ENCODE peak calls at places on chromosomes 5 and 9, in nine cellular contexts. One of them, this sample, is unnamed.
A peak's percentile ranks its signal among the peaks of the same experiment; 100 is the strongest.

GRCh38 chr5:138651767-138652117 is 76.5 kb upstream of the HSPA9 start:
- DNase-seq in heart left ventricle: no peak
- DNase-seq in adrenal gland: no peak
- DNase-seq in MM.1S: no peak
- DNase-seq in endodermal cell: no peak
- DNase-seq in cardiac muscle cell: no peak
- DNase-seq in astrocyte: no peak
- DNase-seq in CD8-positive, alpha-beta memory T cell: no peak
- DNase-seq in CD4-positive, CD25-positive, alpha-beta regulatory T cell: no peak
- DNase-seq in this sample: no peak

GRCh38 chr9:94600258-94600657 is 6.6 kb upstream of the FBP2 start:
- DNase-seq in CD8-positive, alpha-beta memory T cell: no peak
- DNase-seq in CD4-positive, CD25-positive, alpha-beta regulatory T cell: no peak
- DNase-seq in MM.1S: no peak
- DNase-seq in heart left ventricle: no peak
- DNase-seq in astrocyte: no peak
- DNase-seq in cardiac muscle cell: no peak
- DNase-seq in adrenal gland: no peak
- DNase-seq in endodermal cell: no peak
- DNase-seq in this sample: no peak

GRCh38 chr5:91670565-91670964 is 287.4 kb upstream of the ARRDC3 start:
- DNase-seq in CD8-positive, alpha-beta memory T cell: no peak
- DNase-seq in cardiac muscle cell: peak; percentile 5
- DNase-seq in adrenal gland: no peak
- DNase-seq in astrocyte: no peak
- DNase-seq in endodermal cell: peak; percentile 76
- DNase-seq in MM.1S: no peak
- DNase-seq in heart left ventricle: peak; percentile 26
- DNase-seq in CD4-positive, CD25-positive, alpha-beta regulatory T cell: no peak
- DNase-seq in this sample: no peak

GRCh38 chr9:114799925-114800324 is 5.9 kb downstream of the TNFSF15 start:
- DNase-seq in heart left ventricle: no peak
- DNase-seq in endodermal cell: peak; percentile 69
- DNase-seq in cardiac muscle cell: no peak
- DNase-seq in MM.1S: no peak
- DNase-seq in CD8-positive, alpha-beta memory T cell: no peak
- DNase-seq in astrocyte: no peak
- DNase-seq in CD4-positive, CD25-positive, alpha-beta regulatory T cell: no peak
- DNase-seq in adrenal gland: no peak
- DNase-seq in this sample: no peak

GRCh38 chr5:107705390-107706014 is 34.8 kb upstream of the EFNA5 start:
- DNase-seq in astrocyte: peak; percentile 70
- DNase-seq in adrenal gland: no peak
- DNase-seq in heart left ventricle: no peak
- DNase-seq in CD8-positive, alpha-beta memory T cell: no peak
- DNase-seq in cardiac muscle cell: no peak
- DNase-seq in MM.1S: no peak
- DNase-seq in endodermal cell: no peak
- DNase-seq in CD4-positive, CD25-positive, alpha-beta regulatory T cell: no peak
- DNase-seq in this sample: no peak

GRCh38 chr9:14455243-14455642 is 141.3 kb upstream of the NFIB start:
- DNase-seq in MM.1S: no peak
- DNase-seq in adrenal gland: no peak
- DNase-seq in CD8-positive, alpha-beta memory T cell: no peak
- DNase-seq in CD4-positive, CD25-positive, alpha-beta regulatory T cell: no peak
- DNase-seq in endodermal cell: no peak
- DNase-seq in heart left ventricle: no peak
- DNase-seq in astrocyte: no peak
- DNase-seq in cardiac muscle cell: no peak
- DNase-seq in this sample: no peak

GRCh38 chr5:25393321-25393720 is 748.5 kb upstream of the CDH10 start:
- DNase-seq in cardiac muscle cell: no peak
- DNase-seq in endodermal cell: no peak
- DNase-seq in MM.1S: no peak
- DNase-seq in CD8-positive, alpha-beta memory T cell: no peak
- DNase-seq in adrenal gland: no peak
- DNase-seq in CD4-positive, CD25-positive, alpha-beta regulatory T cell: no peak
- DNase-seq in astrocyte: no peak
- DNase-seq in heart left ventricle: no peak
- DNase-seq in this sample: no peak

GRCh38 chr5:5387789-5388188 is 34.7 kb upstream of the ICE1 start:
- DNase-seq in adrenal gland: no peak
- DNase-seq in MM.1S: no peak
- DNase-seq in cardiac muscle cell: no peak
- DNase-seq in CD4-positive, CD25-positive, alpha-beta regulatory T cell: no peak
- DNase-seq in heart left ventricle: no peak
- DNase-seq in astrocyte: no peak
- DNase-seq in CD8-positive, alpha-beta memory T cell: no peak
- DNase-seq in endodermal cell: no peak
- DNase-seq in this sample: no peak

GRCh38 chr5:151156732-151157402 is 712 bp downstream of the ANXA6 start:
- DNase-seq in heart left ventricle: no peak
- DNase-seq in CD8-positive, alpha-beta memory T cell: no peak
- DNase-seq in endodermal cell: peak; percentile 68
- DNase-seq in adrenal gland: peak; percentile 58
- DNase-seq in astrocyte: no peak
- DNase-seq in CD4-positive, CD25-positive, alpha-beta regulatory T cell: no peak
- DNase-seq in cardiac muscle cell: peak; percentile 40
- DNase-seq in MM.1S: peak; percentile 47
- DNase-seq in this sample: no peak

GRCh38 chr9:123378956-123379660 is 23.1 kb downstream of the CRB2 start:
- DNase-seq in astrocyte: no peak
- DNase-seq in MM.1S: no peak
- DNase-seq in CD8-positive, alpha-beta memory T cell: no peak
- DNase-seq in heart left ventricle: no peak
- DNase-seq in adrenal gland: no peak
- DNase-seq in cardiac muscle cell: no peak
- DNase-seq in CD4-positive, CD25-positive, alpha-beta regulatory T cell: no peak
- DNase-seq in endodermal cell: no peak
- DNase-seq in this sample: no peak

GRCh38 chr9:13351768-13352386 is 72.4 kb upstream of the MPDZ start:
- DNase-seq in CD4-positive, CD25-positive, alpha-beta regulatory T cell: no peak
- DNase-seq in CD8-positive, alpha-beta memory T cell: no peak
- DNase-seq in MM.1S: peak; percentile 16
- DNase-seq in adrenal gland: no peak
- DNase-seq in endodermal cell: no peak
- DNase-seq in cardiac muscle cell: peak; percentile 61
- DNase-seq in heart left ventricle: no peak
- DNase-seq in astrocyte: peak; percentile 49
- DNase-seq in this sample: peak; percentile 19

GRCh38 chr9:21988056-21988990 is 5.9 kb downstream of the CDKN2A start:
- DNase-seq in cardiac muscle cell: no peak
- DNase-seq in CD4-positive, CD25-positive, alpha-beta regulatory T cell: no peak
- DNase-seq in adrenal gland: no peak
- DNase-seq in heart left ventricle: no peak
- DNase-seq in MM.1S: no peak
- DNase-seq in astrocyte: no peak
- DNase-seq in endodermal cell: no peak
- DNase-seq in CD8-positive, alpha-beta memory T cell: no peak
- DNase-seq in this sample: no peak

GRCh38 chr5:147635882-147636531 is 126.1 kb upstream of the DPYSL3 start:
- DNase-seq in CD8-positive, alpha-beta memory T cell: no peak
- DNase-seq in MM.1S: no peak
- DNase-seq in heart left ventricle: no peak
- DNase-seq in CD4-positive, CD25-positive, alpha-beta regulatory T cell: no peak
- DNase-seq in astrocyte: no peak
- DNase-seq in adrenal gland: no peak
- DNase-seq in endodermal cell: no peak
- DNase-seq in cardiac muscle cell: no peak
- DNase-seq in this sample: no peak

GRCh38 chr5:15993334-15993733 is 186.3 kb downstream of the MARCHF11 start:
- DNase-seq in heart left ventricle: no peak
- DNase-seq in MM.1S: no peak
- DNase-seq in astrocyte: peak; percentile 66
- DNase-seq in CD8-positive, alpha-beta memory T cell: no peak
- DNase-seq in adrenal gland: no peak
- DNase-seq in CD4-positive, CD25-positive, alpha-beta regulatory T cell: no peak
- DNase-seq in cardiac muscle cell: no peak
- DNase-seq in endodermal cell: no peak
- DNase-seq in this sample: no peak

GRCh38 chr5:139272471-139273321 is 20.8 kb upstream of the MATR3 start:
- DNase-seq in CD8-positive, alpha-beta memory T cell: no peak
- DNase-seq in cardiac muscle cell: no peak
- DNase-seq in endodermal cell: no peak
- DNase-seq in astrocyte: peak; percentile 47
- DNase-seq in adrenal gland: peak; percentile 51
- DNase-seq in MM.1S: peak; percentile 49
- DNase-seq in heart left ventricle: no peak
- DNase-seq in CD4-positive, CD25-positive, alpha-beta regulatory T cell: peak; percentile 34
- DNase-seq in this sample: no peak

GRCh38 chr9:93947409-93948070 is 7.6 kb downstream of the BARX1 start:
- DNase-seq in astrocyte: no peak
- DNase-seq in MM.1S: no peak
- DNase-seq in adrenal gland: no peak
- DNase-seq in CD8-positive, alpha-beta memory T cell: no peak
- DNase-seq in CD4-positive, CD25-positive, alpha-beta regulatory T cell: no peak
- DNase-seq in endodermal cell: peak; percentile 68
- DNase-seq in heart left ventricle: no peak
- DNase-seq in cardiac muscle cell: no peak
- DNase-seq in this sample: no peak

DNA sequence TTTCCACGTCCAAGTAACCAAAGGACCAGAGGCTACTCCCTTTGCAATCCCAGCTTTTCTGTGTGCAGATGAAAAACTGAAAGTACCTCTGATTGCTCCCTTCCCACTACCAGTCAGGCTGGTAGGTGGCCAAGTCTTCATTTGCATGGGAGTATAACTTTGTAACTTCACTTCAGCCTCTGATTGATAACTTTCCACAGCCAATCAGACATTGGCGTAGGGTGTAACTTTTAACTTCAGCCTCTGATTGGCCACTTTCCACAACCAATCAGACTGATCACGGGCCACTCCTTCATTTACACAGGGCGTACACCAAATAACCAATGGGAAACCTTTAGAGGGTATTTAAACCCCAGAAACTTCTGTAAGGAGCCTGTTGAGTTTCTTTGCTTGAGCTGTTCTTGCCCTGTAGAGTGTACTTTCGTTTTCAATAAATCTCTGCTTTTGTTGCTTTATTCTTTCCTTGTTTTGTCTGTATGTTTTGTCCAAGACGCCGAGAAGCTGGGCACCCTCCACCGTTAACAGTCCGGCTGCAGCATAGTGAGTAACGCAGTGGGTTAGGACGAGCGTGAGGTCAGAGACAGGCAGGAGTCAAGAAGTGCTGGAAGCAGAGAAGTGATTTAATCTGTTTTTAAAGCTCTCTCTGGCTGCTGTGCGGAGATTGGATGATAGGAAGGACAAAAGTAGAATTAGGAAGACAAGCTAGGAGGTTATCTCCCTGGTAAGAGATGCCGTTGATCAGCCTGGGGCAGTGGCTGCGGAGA is 3.5 kb upstream of the EXOSC2 start:
- DNase-seq in endodermal cell: peak; percentile 86
- DNase-seq in astrocyte: peak; percentile 97
- DNase-seq in CD4-positive, CD25-positive, alpha-beta regulatory T cell: no peak
- DNase-seq in CD8-positive, alpha-beta memory T cell: no peak
- DNase-seq in cardiac muscle cell: peak; percentile 82
- DNase-seq in adrenal gland: peak; percentile 91
- DNase-seq in MM.1S: peak; percentile 95
- DNase-seq in heart left ventricle: peak; percentile 49
- DNase-seq in this sample: peak; percentile 79
- H3K4me3 ChIP-seq in endodermal cell: no peak overlapping the region
- H3K4me3 ChIP-seq in astrocyte: peak overlapping the region; percentile 52
- H3K4me3 ChIP-seq in CD4-positive, CD25-positive, alpha-beta regulatory T cell: no peak overlapping the region
- H3K4me3 ChIP-seq in CD8-positive, alpha-beta memory T cell: no peak overlapping the region
- H3K4me3 ChIP-seq in cardiac muscle cell: no peak overlapping the region
- H3K4me3 ChIP-seq in adrenal gland: no peak overlapping the region
- H3K4me3 ChIP-seq in MM.1S: peak overlapping the region; percentile 55
- H3K4me3 ChIP-seq in heart left ventricle: peak overlapping the region; percentile 47
- H3K4me3 ChIP-seq in this sample: peak overlapping the region; percentile 67

DNA sequence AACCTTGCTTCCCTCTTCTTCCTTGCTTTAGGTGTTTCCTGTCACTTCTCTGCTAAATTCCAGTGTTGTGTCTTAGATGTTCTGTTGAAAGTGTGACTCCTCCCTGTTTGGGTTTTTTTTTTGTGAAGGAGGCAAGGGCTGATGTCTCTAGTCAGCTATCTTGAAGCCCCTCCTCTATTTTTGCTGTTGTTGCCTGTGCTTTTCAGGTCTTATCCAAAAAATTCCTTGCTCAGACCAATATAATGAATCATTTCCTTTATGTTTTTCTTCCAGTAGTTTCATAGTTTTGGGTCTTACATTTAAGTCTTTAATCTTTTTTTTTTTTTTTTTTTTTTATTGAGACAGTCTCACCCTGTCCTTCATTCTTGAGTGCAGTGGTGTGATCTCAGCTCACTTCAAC is 22.3 kb downstream of the RIC1 start:
- DNase-seq in cardiac muscle cell: no peak
- DNase-seq in adrenal gland: no peak
- DNase-seq in CD8-positive, alpha-beta memory T cell: no peak
- DNase-seq in heart left ventricle: no peak
- DNase-seq in astrocyte: peak; percentile 64
- DNase-seq in endodermal cell: no peak
- DNase-seq in CD4-positive, CD25-positive, alpha-beta regulatory T cell: no peak
- DNase-seq in MM.1S: no peak
- DNase-seq in this sample: no peak
- H3K9me3 ChIP-seq in cardiac muscle cell: no peaks in the 10 kb centered on the region
- H3K9me3 ChIP-seq in adrenal gland: no peaks in the 10 kb centered on the region
- H3K9me3 ChIP-seq in CD8-positive, alpha-beta memory T cell: peaks cover 31% of the 10 kb centered on the region
- H3K9me3 ChIP-seq in heart left ventricle: no peaks in the 10 kb centered on the region
- H3K9me3 ChIP-seq in astrocyte: no peaks in the 10 kb centered on the region
- H3K9me3 ChIP-seq in endodermal cell: peaks cover 20% of the 10 kb centered on the region
- H3K9me3 ChIP-seq in CD4-positive, CD25-positive, alpha-beta regulatory T cell: peaks cover 28% of the 10 kb centered on the region
- H3K9me3 ChIP-seq in MM.1S: no peaks in the 10 kb centered on the region
- H3K9me3 ChIP-seq in this sample: no peaks in the 10 kb centered on the region

DNA sequence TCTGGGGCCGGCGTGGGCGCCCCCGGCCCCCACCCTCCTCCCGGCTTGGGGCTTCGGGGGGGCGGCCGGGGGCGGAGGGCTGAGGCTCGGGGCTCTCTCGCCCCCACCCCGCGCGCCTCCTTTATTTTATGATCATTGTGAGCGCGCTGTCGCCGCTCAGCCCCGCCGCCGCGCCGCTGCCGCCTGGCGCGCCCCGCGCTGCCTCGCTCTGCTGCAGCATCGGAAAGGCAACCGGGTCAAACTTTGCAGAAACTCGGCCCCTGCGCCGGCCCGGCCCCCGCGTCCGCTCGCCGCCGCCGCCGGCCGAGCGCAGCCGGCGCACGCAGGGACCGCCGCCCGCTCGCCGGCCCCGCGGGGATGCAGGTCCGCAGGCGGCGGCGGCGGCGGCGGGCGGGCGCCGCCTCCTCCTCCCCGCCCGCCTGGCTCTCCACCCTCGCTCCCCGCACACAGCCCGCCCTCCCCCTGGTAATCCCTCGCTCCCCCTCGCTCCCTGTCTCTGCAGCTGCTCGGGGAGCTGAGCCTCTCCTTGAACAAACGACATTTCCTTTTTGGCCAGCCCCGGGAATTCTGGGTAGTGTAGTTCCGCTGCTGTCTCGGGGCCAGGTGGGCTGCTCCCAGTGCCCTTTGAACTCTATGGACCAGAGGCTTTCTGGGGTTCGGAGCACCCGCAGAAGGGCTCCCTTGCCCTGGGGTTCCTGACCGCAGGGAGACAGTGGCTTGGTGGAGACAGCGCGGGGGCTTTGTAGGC is 1.5 kb upstream of the FAM78A start:
- DNase-seq in CD4-positive, CD25-positive, alpha-beta regulatory T cell: peak; percentile 59
- DNase-seq in endodermal cell: peak; percentile 95
- DNase-seq in adrenal gland: peak; percentile 89
- DNase-seq in CD8-positive, alpha-beta memory T cell: peak; percentile 62
- DNase-seq in cardiac muscle cell: peak; percentile 89
- DNase-seq in MM.1S: peak; percentile 81
- DNase-seq in astrocyte: peak; percentile 68
- DNase-seq in heart left ventricle: peak; percentile 93
- DNase-seq in this sample: peak; percentile 93
- H3K27me3 ChIP-seq in CD4-positive, CD25-positive, alpha-beta regulatory T cell: peaks cover 8% of the 10 kb centered on the region
- H3K27me3 ChIP-seq in endodermal cell: peaks cover 37% of the 10 kb centered on the region
- H3K27me3 ChIP-seq in adrenal gland: no peaks in the 10 kb centered on the region
- H3K27me3 ChIP-seq in CD8-positive, alpha-beta memory T cell: no peaks in the 10 kb centered on the region
- H3K27me3 ChIP-seq in cardiac muscle cell: no peaks in the 10 kb centered on the region
- H3K27me3 ChIP-seq in MM.1S: peaks cover 27% of the 10 kb centered on the region
- H3K27me3 ChIP-seq in astrocyte: peaks cover 34% of the 10 kb centered on the region
- H3K27me3 ChIP-seq in heart left ventricle: peaks cover 13% of the 10 kb centered on the region
- H3K27me3 ChIP-seq in this sample: peaks cover 23% of the 10 kb centered on the region

GRCh38 chr5:146339715-146340259 is 1.1 kb downstream of the POU4F3 start:
- DNase-seq in heart left ventricle: no peak
- DNase-seq in astrocyte: no peak
- DNase-seq in adrenal gland: no peak
- DNase-seq in MM.1S: no peak
- DNase-seq in CD8-positive, alpha-beta memory T cell: no peak
- DNase-seq in endodermal cell: peak; percentile 54
- DNase-seq in cardiac muscle cell: no peak
- DNase-seq in CD4-positive, CD25-positive, alpha-beta regulatory T cell: no peak
- DNase-seq in this sample: no peak
- H3K4me3 ChIP-seq in heart left ventricle: no peak overlapping the region
- H3K4me3 ChIP-seq in astrocyte: peak overlapping the region; percentile 43
- H3K4me3 ChIP-seq in adrenal gland: no peak overlapping the region
- H3K4me3 ChIP-seq in MM.1S: no peak overlapping the region
- H3K4me3 ChIP-seq in CD8-positive, alpha-beta memory T cell: no peak overlapping the region
- H3K4me3 ChIP-seq in endodermal cell: no peak overlapping the region
- H3K4me3 ChIP-seq in cardiac muscle cell: no peak overlapping the region
- H3K4me3 ChIP-seq in CD4-positive, CD25-positive, alpha-beta regulatory T cell: no peak overlapping the region
- H3K4me3 ChIP-seq in this sample: no peak overlapping the region